ENCODE peak calls at places on chromosomes 4 and X, in nine cellular contexts. One of them, this sample, is unnamed.
A peak's percentile ranks its signal among the peaks of the same experiment; 100 is the strongest.

GRCh38 chr4:156665779-156666366 is 305.7 kb downstream of the PDGFC start:
- DNase-seq in globus pallidus: no peak
- DNase-seq in activated CD8-positive, alpha-beta T cell treated with anti-CD3 and anti-CD28 coated beads for 36 hours: no peak
- DNase-seq in Calu3: no peak
- DNase-seq in activated naive CD4-positive, alpha-beta T cell: no peak
- DNase-seq in activated CD4-positive, alpha-beta T cell treated with anti-CD3 and anti-CD28 coated beads, Interleukin-2, amount 10 ng/mL, durations not matched to agents 7 days and 5 days: no peak
- DNase-seq in neural crest cell: no peak
- DNase-seq in AG10803: no peak
- DNase-seq in aorta: no peak
- DNase-seq in this sample: no peak

GRCh38 chr4:145937990-145938611 is 522 bp downstream of the ZNF827 start:
- DNase-seq in globus pallidus: peak; percentile 51
- DNase-seq in activated CD8-positive, alpha-beta T cell treated with anti-CD3 and anti-CD28 coated beads for 36 hours: peak; percentile 63
- DNase-seq in Calu3: no peak
- DNase-seq in activated naive CD4-positive, alpha-beta T cell: peak; percentile 36
- DNase-seq in activated CD4-positive, alpha-beta T cell treated with anti-CD3 and anti-CD28 coated beads, Interleukin-2, amount 10 ng/mL, durations not matched to agents 7 days and 5 days: peak; percentile 58
- DNase-seq in neural crest cell: peak; percentile 3
- DNase-seq in AG10803: peak; percentile 23
- DNase-seq in aorta: no peak
- DNase-seq in this sample: peak; percentile 56

GRCh38 chr4:5039800-5040199 is 11.5 kb upstream of the STK32B start:
- DNase-seq in globus pallidus: no peak
- DNase-seq in activated CD8-positive, alpha-beta T cell treated with anti-CD3 and anti-CD28 coated beads for 36 hours: no peak
- DNase-seq in Calu3: no peak
- DNase-seq in activated naive CD4-positive, alpha-beta T cell: no peak
- DNase-seq in activated CD4-positive, alpha-beta T cell treated with anti-CD3 and anti-CD28 coated beads, Interleukin-2, amount 10 ng/mL, durations not matched to agents 7 days and 5 days: no peak
- DNase-seq in neural crest cell: no peak
- DNase-seq in AG10803: no peak
- DNase-seq in aorta: no peak
- DNase-seq in this sample: no peak

GRCh38 chrX:21655901-21656586 is 2.1 kb downstream of the KLHL34 start:
- DNase-seq in globus pallidus: no peak
- DNase-seq in activated CD8-positive, alpha-beta T cell treated with anti-CD3 and anti-CD28 coated beads for 36 hours: no peak
- DNase-seq in Calu3: no peak
- DNase-seq in activated naive CD4-positive, alpha-beta T cell: no peak
- DNase-seq in activated CD4-positive, alpha-beta T cell treated with anti-CD3 and anti-CD28 coated beads, Interleukin-2, amount 10 ng/mL, durations not matched to agents 7 days and 5 days: no peak
- DNase-seq in neural crest cell: no peak
- DNase-seq in AG10803: no peak
- DNase-seq in aorta: peak; percentile 72
- DNase-seq in this sample: peak; percentile 7

GRCh38 chr4:15291133-15291532 is 136.7 kb upstream of the C1QTNF7 start:
- DNase-seq in globus pallidus: no peak
- DNase-seq in activated CD8-positive, alpha-beta T cell treated with anti-CD3 and anti-CD28 coated beads for 36 hours: no peak
- DNase-seq in Calu3: no peak
- DNase-seq in activated naive CD4-positive, alpha-beta T cell: no peak
- DNase-seq in activated CD4-positive, alpha-beta T cell treated with anti-CD3 and anti-CD28 coated beads, Interleukin-2, amount 10 ng/mL, durations not matched to agents 7 days and 5 days: no peak
- DNase-seq in neural crest cell: no peak
- DNase-seq in AG10803: peak; percentile 31
- DNase-seq in aorta: no peak
- DNase-seq in this sample: no peak

GRCh38 chrX:119692241-119693031 is 532 bp downstream of the SEPTIN6 start:
- DNase-seq in globus pallidus: no peak
- DNase-seq in activated CD8-positive, alpha-beta T cell treated with anti-CD3 and anti-CD28 coated beads for 36 hours: peak; percentile 72
- DNase-seq in Calu3: peak; percentile 21
- DNase-seq in activated naive CD4-positive, alpha-beta T cell: peak; percentile 65
- DNase-seq in activated CD4-positive, alpha-beta T cell treated with anti-CD3 and anti-CD28 coated beads, Interleukin-2, amount 10 ng/mL, durations not matched to agents 7 days and 5 days: peak; percentile 64
- DNase-seq in neural crest cell: peak; percentile 14
- DNase-seq in AG10803: peak; percentile 34
- DNase-seq in aorta: peak; percentile 78
- DNase-seq in this sample: peak; percentile 43

GRCh38 chr4:56226579-56226978 is 160.7 kb downstream of the AASDH start:
- DNase-seq in globus pallidus: no peak
- DNase-seq in activated CD8-positive, alpha-beta T cell treated with anti-CD3 and anti-CD28 coated beads for 36 hours: no peak
- DNase-seq in Calu3: no peak
- DNase-seq in activated naive CD4-positive, alpha-beta T cell: no peak
- DNase-seq in activated CD4-positive, alpha-beta T cell treated with anti-CD3 and anti-CD28 coated beads, Interleukin-2, amount 10 ng/mL, durations not matched to agents 7 days and 5 days: no peak
- DNase-seq in neural crest cell: no peak
- DNase-seq in AG10803: no peak
- DNase-seq in aorta: no peak
- DNase-seq in this sample: no peak

GRCh38 chrX:19544693-19545305 is 29.5 kb upstream of the MAP3K15 start:
- DNase-seq in globus pallidus: peak; percentile 41
- DNase-seq in activated CD8-positive, alpha-beta T cell treated with anti-CD3 and anti-CD28 coated beads for 36 hours: peak; percentile 62
- DNase-seq in Calu3: peak; percentile 46
- DNase-seq in activated naive CD4-positive, alpha-beta T cell: peak; percentile 1
- DNase-seq in activated CD4-positive, alpha-beta T cell treated with anti-CD3 and anti-CD28 coated beads, Interleukin-2, amount 10 ng/mL, durations not matched to agents 7 days and 5 days: peak; percentile 42
- DNase-seq in neural crest cell: peak; percentile 37
- DNase-seq in AG10803: peak; percentile 59
- DNase-seq in aorta: no peak
- DNase-seq in this sample: peak; percentile 69

GRCh38 chr4:186765138-186765537 is 41.5 kb upstream of the FAT1 start:
- DNase-seq in globus pallidus: no peak
- DNase-seq in activated CD8-positive, alpha-beta T cell treated with anti-CD3 and anti-CD28 coated beads for 36 hours: no peak
- DNase-seq in Calu3: peak; percentile 75
- DNase-seq in activated naive CD4-positive, alpha-beta T cell: no peak
- DNase-seq in activated CD4-positive, alpha-beta T cell treated with anti-CD3 and anti-CD28 coated beads, Interleukin-2, amount 10 ng/mL, durations not matched to agents 7 days and 5 days: no peak
- DNase-seq in neural crest cell: no peak
- DNase-seq in AG10803: peak; percentile 71
- DNase-seq in aorta: no peak
- DNase-seq in this sample: no peak

GRCh38 chrX:150200820-150201287 is 162.3 kb upstream of the MAMLD1 start:
- DNase-seq in globus pallidus: no peak
- DNase-seq in activated CD8-positive, alpha-beta T cell treated with anti-CD3 and anti-CD28 coated beads for 36 hours: peak; percentile 78
- DNase-seq in Calu3: peak; percentile 73
- DNase-seq in activated naive CD4-positive, alpha-beta T cell: no peak
- DNase-seq in activated CD4-positive, alpha-beta T cell treated with anti-CD3 and anti-CD28 coated beads, Interleukin-2, amount 10 ng/mL, durations not matched to agents 7 days and 5 days: peak; percentile 15
- DNase-seq in neural crest cell: no peak
- DNase-seq in AG10803: peak; percentile 98
- DNase-seq in aorta: peak; percentile 81
- DNase-seq in this sample: peak; percentile 67

GRCh38 chr4:122776916-122777315 is 44.4 kb downstream of the BBS12 start:
- DNase-seq in globus pallidus: no peak
- DNase-seq in activated CD8-positive, alpha-beta T cell treated with anti-CD3 and anti-CD28 coated beads for 36 hours: no peak
- DNase-seq in Calu3: no peak
- DNase-seq in activated naive CD4-positive, alpha-beta T cell: no peak
- DNase-seq in activated CD4-positive, alpha-beta T cell treated with anti-CD3 and anti-CD28 coated beads, Interleukin-2, amount 10 ng/mL, durations not matched to agents 7 days and 5 days: no peak
- DNase-seq in neural crest cell: no peak
- DNase-seq in AG10803: no peak
- DNase-seq in aorta: no peak
- DNase-seq in this sample: no peak

GRCh38 chr4:80309301-80310004 is 26.1 kb upstream of the CFAP299 start:
- DNase-seq in globus pallidus: no peak
- DNase-seq in activated CD8-positive, alpha-beta T cell treated with anti-CD3 and anti-CD28 coated beads for 36 hours: no peak
- DNase-seq in Calu3: no peak
- DNase-seq in activated naive CD4-positive, alpha-beta T cell: no peak
- DNase-seq in activated CD4-positive, alpha-beta T cell treated with anti-CD3 and anti-CD28 coated beads, Interleukin-2, amount 10 ng/mL, durations not matched to agents 7 days and 5 days: no peak
- DNase-seq in neural crest cell: no peak
- DNase-seq in AG10803: peak; percentile 90
- DNase-seq in aorta: no peak
- DNase-seq in this sample: no peak

GRCh38 chr4:157170321-157170720 is 50.2 kb upstream of the GRIA2 start:
- DNase-seq in globus pallidus: no peak
- DNase-seq in activated CD8-positive, alpha-beta T cell treated with anti-CD3 and anti-CD28 coated beads for 36 hours: no peak
- DNase-seq in Calu3: no peak
- DNase-seq in activated naive CD4-positive, alpha-beta T cell: no peak
- DNase-seq in activated CD4-positive, alpha-beta T cell treated with anti-CD3 and anti-CD28 coated beads, Interleukin-2, amount 10 ng/mL, durations not matched to agents 7 days and 5 days: no peak
- DNase-seq in neural crest cell: no peak
- DNase-seq in AG10803: peak; percentile 18
- DNase-seq in aorta: no peak
- DNase-seq in this sample: no peak

GRCh38 chr4:112589207-112589606 is 47.5 kb downstream of the ZGRF1 start:
- DNase-seq in globus pallidus: no peak
- DNase-seq in activated CD8-positive, alpha-beta T cell treated with anti-CD3 and anti-CD28 coated beads for 36 hours: no peak
- DNase-seq in Calu3: no peak
- DNase-seq in activated naive CD4-positive, alpha-beta T cell: no peak
- DNase-seq in activated CD4-positive, alpha-beta T cell treated with anti-CD3 and anti-CD28 coated beads, Interleukin-2, amount 10 ng/mL, durations not matched to agents 7 days and 5 days: no peak
- DNase-seq in neural crest cell: no peak
- DNase-seq in AG10803: peak; percentile 20
- DNase-seq in aorta: no peak
- DNase-seq in this sample: no peak

GRCh38 chr4:105059337-105059736 is 87.3 kb upstream of the TET2 start:
- DNase-seq in globus pallidus: no peak
- DNase-seq in activated CD8-positive, alpha-beta T cell treated with anti-CD3 and anti-CD28 coated beads for 36 hours: peak; percentile 10
- DNase-seq in Calu3: no peak
- DNase-seq in activated naive CD4-positive, alpha-beta T cell: no peak
- DNase-seq in activated CD4-positive, alpha-beta T cell treated with anti-CD3 and anti-CD28 coated beads, Interleukin-2, amount 10 ng/mL, durations not matched to agents 7 days and 5 days: no peak
- DNase-seq in neural crest cell: no peak
- DNase-seq in AG10803: no peak
- DNase-seq in aorta: no peak
- DNase-seq in this sample: peak; percentile 25

GRCh38 chr4:109410776-109411175 is 22.8 kb upstream of the SEC24B start:
- DNase-seq in globus pallidus: no peak
- DNase-seq in activated CD8-positive, alpha-beta T cell treated with anti-CD3 and anti-CD28 coated beads for 36 hours: no peak
- DNase-seq in Calu3: peak; percentile 14
- DNase-seq in activated naive CD4-positive, alpha-beta T cell: no peak
- DNase-seq in activated CD4-positive, alpha-beta T cell treated with anti-CD3 and anti-CD28 coated beads, Interleukin-2, amount 10 ng/mL, durations not matched to agents 7 days and 5 days: no peak
- DNase-seq in neural crest cell: no peak
- DNase-seq in AG10803: peak; percentile 19
- DNase-seq in aorta: no peak
- DNase-seq in this sample: no peak

GRCh38 chr4:61411241-61411640 is 211.1 kb downstream of the ADGRL3 start:
- DNase-seq in globus pallidus: no peak
- DNase-seq in activated CD8-positive, alpha-beta T cell treated with anti-CD3 and anti-CD28 coated beads for 36 hours: no peak
- DNase-seq in Calu3: no peak
- DNase-seq in activated naive CD4-positive, alpha-beta T cell: no peak
- DNase-seq in activated CD4-positive, alpha-beta T cell treated with anti-CD3 and anti-CD28 coated beads, Interleukin-2, amount 10 ng/mL, durations not matched to agents 7 days and 5 days: no peak
- DNase-seq in neural crest cell: no peak
- DNase-seq in AG10803: no peak
- DNase-seq in aorta: no peak
- DNase-seq in this sample: no peak

GRCh38 chr4:26573389-26573794 is 10.5 kb upstream of the TBC1D19 start:
- DNase-seq in globus pallidus: no peak
- DNase-seq in activated CD8-positive, alpha-beta T cell treated with anti-CD3 and anti-CD28 coated beads for 36 hours: no peak
- DNase-seq in Calu3: no peak
- DNase-seq in activated naive CD4-positive, alpha-beta T cell: no peak
- DNase-seq in activated CD4-positive, alpha-beta T cell treated with anti-CD3 and anti-CD28 coated beads, Interleukin-2, amount 10 ng/mL, durations not matched to agents 7 days and 5 days: no peak
- DNase-seq in neural crest cell: no peak
- DNase-seq in AG10803: no peak
- DNase-seq in aorta: no peak
- DNase-seq in this sample: no peak